ENCODE peak calls at places on chromosomes 3 and 15, in six cellular contexts. One of them, this sample, is unnamed.

GRCh38 chr15:35717721-35718120 is 171.8 kb upstream of the DPH6 start:
- DNase-seq in right atrium auricular region: no peak
- DNase-seq in Panc1: no peak
- DNase-seq in activated CD8-positive, alpha-beta T cell treated with anti-CD3 and anti-CD28 coated beads for 36 hours: no peak
- DNase-seq in astrocyte of the spinal cord: no peak
- DNase-seq in PC-9: no peak
- DNase-seq in this sample: no peak

GRCh38 chr15:25251700-25252390 is 187.0 kb downstream of the UBE3A start:
- DNase-seq in right atrium auricular region: no peak
- DNase-seq in Panc1: no peak
- DNase-seq in activated CD8-positive, alpha-beta T cell treated with anti-CD3 and anti-CD28 coated beads for 36 hours: no peak
- DNase-seq in astrocyte of the spinal cord: no peak
- DNase-seq in PC-9: no peak
- DNase-seq in this sample: peak

GRCh38 chr3:193620650-193621049 is 27.6 kb downstream of the OPA1 start:
- DNase-seq in right atrium auricular region: no peak
- DNase-seq in Panc1: no peak
- DNase-seq in activated CD8-positive, alpha-beta T cell treated with anti-CD3 and anti-CD28 coated beads for 36 hours: no peak
- DNase-seq in astrocyte of the spinal cord: peak
- DNase-seq in PC-9: no peak
- DNase-seq in this sample: no peak

GRCh38 chr3:25911525-25912295 is 121.8 kb downstream of the OXSM start:
- DNase-seq in right atrium auricular region: no peak
- DNase-seq in Panc1: no peak
- DNase-seq in activated CD8-positive, alpha-beta T cell treated with anti-CD3 and anti-CD28 coated beads for 36 hours: no peak
- DNase-seq in astrocyte of the spinal cord: no peak
- DNase-seq in PC-9: no peak
- DNase-seq in this sample: no peak

GRCh38 chr3:17707813-17708543 is 34.5 kb downstream of the TBC1D5 start:
- DNase-seq in right atrium auricular region: no peak
- DNase-seq in Panc1: no peak
- DNase-seq in activated CD8-positive, alpha-beta T cell treated with anti-CD3 and anti-CD28 coated beads for 36 hours: no peak
- DNase-seq in astrocyte of the spinal cord: no peak
- DNase-seq in PC-9: no peak
- DNase-seq in this sample: no peak

GRCh38 chr3:182438398-182438797 is 354.9 kb upstream of the ATP11B start:
- DNase-seq in right atrium auricular region: no peak
- DNase-seq in Panc1: no peak
- DNase-seq in activated CD8-positive, alpha-beta T cell treated with anti-CD3 and anti-CD28 coated beads for 36 hours: no peak
- DNase-seq in astrocyte of the spinal cord: no peak
- DNase-seq in PC-9: no peak
- DNase-seq in this sample: no peak

GRCh38 chr15:51046799-51047449 is 47.8 kb downstream of the TNFAIP8L3 start:
- DNase-seq in right atrium auricular region: no peak
- DNase-seq in Panc1: no peak
- DNase-seq in activated CD8-positive, alpha-beta T cell treated with anti-CD3 and anti-CD28 coated beads for 36 hours: no peak
- DNase-seq in astrocyte of the spinal cord: peak
- DNase-seq in PC-9: no peak
- DNase-seq in this sample: no peak

GRCh38 chr3:168977696-168978374 is 685.7 kb downstream of the MECOM start:
- DNase-seq in right atrium auricular region: no peak
- DNase-seq in Panc1: no peak
- DNase-seq in activated CD8-positive, alpha-beta T cell treated with anti-CD3 and anti-CD28 coated beads for 36 hours: no peak
- DNase-seq in astrocyte of the spinal cord: peak
- DNase-seq in PC-9: no peak
- DNase-seq in this sample: no peak

GRCh38 chr3:9747267-9747666 is 2.5 kb upstream of the OGG1 start:
- DNase-seq in right atrium auricular region: no peak
- DNase-seq in Panc1: no peak
- DNase-seq in activated CD8-positive, alpha-beta T cell treated with anti-CD3 and anti-CD28 coated beads for 36 hours: no peak
- DNase-seq in astrocyte of the spinal cord: peak
- DNase-seq in PC-9: no peak
- DNase-seq in this sample: no peak

GRCh38 chr3:188568750-188569149 is 414.8 kb downstream of the LPP start:
- DNase-seq in right atrium auricular region: no peak
- DNase-seq in Panc1: no peak
- DNase-seq in activated CD8-positive, alpha-beta T cell treated with anti-CD3 and anti-CD28 coated beads for 36 hours: peak
- DNase-seq in astrocyte of the spinal cord: no peak
- DNase-seq in PC-9: no peak
- DNase-seq in this sample: no peak

GRCh38 chr3:190811775-190812480 is 50.6 kb downstream of the GMNC start:
- DNase-seq in right atrium auricular region: no peak
- DNase-seq in Panc1: peak
- DNase-seq in activated CD8-positive, alpha-beta T cell treated with anti-CD3 and anti-CD28 coated beads for 36 hours: peak
- DNase-seq in astrocyte of the spinal cord: peak
- DNase-seq in PC-9: no peak
- DNase-seq in this sample: no peak
- TF ChIP-seq CTCF in right atrium auricular region: peak
- TF ChIP-seq CTCF in Panc1: peak
- TF ChIP-seq CTCF in activated CD8-positive, alpha-beta T cell treated with anti-CD3 and anti-CD28 coated beads for 36 hours: peak
- TF ChIP-seq CTCF in astrocyte of the spinal cord: peak
- TF ChIP-seq CTCF in PC-9: peak
- TF ChIP-seq CTCF in this sample: peak

DNA sequence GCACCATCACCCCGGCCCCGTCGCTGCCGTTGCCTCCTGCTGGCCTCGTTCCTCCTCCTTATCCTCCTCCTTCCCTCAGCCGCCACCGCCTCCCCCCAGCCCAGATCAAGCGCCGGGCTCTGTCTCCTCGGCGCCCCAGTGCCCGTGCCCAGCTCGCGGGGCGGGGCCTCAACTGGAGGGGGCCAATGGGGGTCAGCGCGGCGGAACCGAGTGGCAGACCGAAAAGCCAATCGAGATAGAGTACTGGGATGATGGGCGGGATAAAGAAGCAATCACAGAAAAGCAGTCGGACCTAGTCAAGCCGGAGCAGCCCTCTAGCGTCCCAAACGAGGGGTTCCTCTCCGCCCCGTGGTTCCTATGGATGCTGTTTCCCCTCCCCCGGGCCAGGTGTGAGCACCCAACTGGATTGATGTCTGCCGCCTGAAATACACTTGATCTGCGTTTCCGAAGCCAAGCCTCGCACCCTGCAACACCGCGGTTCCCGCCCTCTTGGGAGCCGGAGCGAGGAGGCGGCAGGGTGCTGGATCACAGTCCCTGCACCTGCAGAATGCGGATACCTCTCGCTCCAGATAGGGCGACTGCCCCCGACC is at the start of gene FRMD5:
- DNase-seq in right atrium auricular region: peak
- DNase-seq in Panc1: peak
- DNase-seq in activated CD8-positive, alpha-beta T cell treated with anti-CD3 and anti-CD28 coated beads for 36 hours: peak
- DNase-seq in astrocyte of the spinal cord: peak
- DNase-seq in PC-9: peak
- DNase-seq in this sample: peak
- TF ChIP-seq CTCF in right atrium auricular region: peak
- TF ChIP-seq CTCF in Panc1: peak
- TF ChIP-seq CTCF in activated CD8-positive, alpha-beta T cell treated with anti-CD3 and anti-CD28 coated beads for 36 hours: no peak
- TF ChIP-seq CTCF in astrocyte of the spinal cord: peak
- TF ChIP-seq CTCF in PC-9: peak
- TF ChIP-seq CTCF in this sample: peak

GRCh38 chr15:20348900-20349773 is 192.5 kb downstream of the GOLGA6L6 start:
- DNase-seq in right atrium auricular region: no peak
- DNase-seq in Panc1: no peak
- DNase-seq in activated CD8-positive, alpha-beta T cell treated with anti-CD3 and anti-CD28 coated beads for 36 hours: no peak
- DNase-seq in astrocyte of the spinal cord: no peak
- DNase-seq in PC-9: no peak
- DNase-seq in this sample: no peak
- TF ChIP-seq CTCF in right atrium auricular region: no peak
- TF ChIP-seq CTCF in Panc1: no peak
- TF ChIP-seq CTCF in activated CD8-positive, alpha-beta T cell treated with anti-CD3 and anti-CD28 coated beads for 36 hours: no peak
- TF ChIP-seq CTCF in astrocyte of the spinal cord: no peak
- TF ChIP-seq CTCF in PC-9: no peak
- TF ChIP-seq CTCF in this sample: no peak

DNA sequence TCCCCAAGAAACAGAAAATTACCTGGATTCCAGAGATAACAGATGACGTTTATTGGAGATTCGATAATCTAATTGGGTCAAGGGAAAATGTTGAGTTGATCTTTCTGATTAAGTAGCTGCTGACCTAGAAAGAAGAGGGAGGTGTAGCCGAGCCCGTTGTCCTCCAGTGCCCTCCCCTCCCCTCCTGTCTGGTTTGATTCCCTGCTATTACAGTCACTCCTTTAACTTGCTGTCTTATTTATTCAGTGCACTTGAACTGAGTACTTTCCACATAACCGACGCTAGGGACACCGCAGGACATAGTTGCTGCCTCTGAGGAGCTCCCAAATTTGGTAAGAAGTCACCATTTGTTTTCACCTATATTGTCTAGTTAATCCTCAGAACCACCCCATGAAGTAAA is 103.7 kb downstream of the AQP9 start:
- DNase-seq in right atrium auricular region: no peak
- DNase-seq in Panc1: no peak
- DNase-seq in activated CD8-positive, alpha-beta T cell treated with anti-CD3 and anti-CD28 coated beads for 36 hours: no peak
- DNase-seq in astrocyte of the spinal cord: no peak
- DNase-seq in PC-9: no peak
- DNase-seq in this sample: no peak
- TF ChIP-seq CTCF in right atrium auricular region: peak
- TF ChIP-seq CTCF in Panc1: no peak
- TF ChIP-seq CTCF in activated CD8-positive, alpha-beta T cell treated with anti-CD3 and anti-CD28 coated beads for 36 hours: no peak
- TF ChIP-seq CTCF in astrocyte of the spinal cord: peak
- TF ChIP-seq CTCF in PC-9: no peak
- TF ChIP-seq CTCF in this sample: no peak

GRCh38 chr15:55518641-55519040 is 10.6 kb upstream of the DNAAF4 start:
- DNase-seq in right atrium auricular region: no peak
- DNase-seq in Panc1: no peak
- DNase-seq in activated CD8-positive, alpha-beta T cell treated with anti-CD3 and anti-CD28 coated beads for 36 hours: no peak
- DNase-seq in astrocyte of the spinal cord: no peak
- DNase-seq in PC-9: no peak
- DNase-seq in this sample: no peak
- TF ChIP-seq CTCF in right atrium auricular region: no peak
- TF ChIP-seq CTCF in Panc1: peak
- TF ChIP-seq CTCF in activated CD8-positive, alpha-beta T cell treated with anti-CD3 and anti-CD28 coated beads for 36 hours: no peak
- TF ChIP-seq CTCF in astrocyte of the spinal cord: peak
- TF ChIP-seq CTCF in PC-9: peak
- TF ChIP-seq CTCF in this sample: peak

GRCh38 chr3:12708584-12709192 is 44.8 kb upstream of the RAF1 start:
- DNase-seq in right atrium auricular region: no peak
- DNase-seq in Panc1: no peak
- DNase-seq in activated CD8-positive, alpha-beta T cell treated with anti-CD3 and anti-CD28 coated beads for 36 hours: no peak
- DNase-seq in astrocyte of the spinal cord: peak
- DNase-seq in PC-9: peak
- DNase-seq in this sample: no peak
- TF ChIP-seq CTCF in right atrium auricular region: no peak
- TF ChIP-seq CTCF in Panc1: no peak
- TF ChIP-seq CTCF in activated CD8-positive, alpha-beta T cell treated with anti-CD3 and anti-CD28 coated beads for 36 hours: no peak
- TF ChIP-seq CTCF in astrocyte of the spinal cord: peak
- TF ChIP-seq CTCF in PC-9: no peak
- TF ChIP-seq CTCF in this sample: no peak